ENCODE peak calls at places on chromosomes 7 and 10, in five cellular contexts. One of them, this sample, is unnamed.

GRCh38 chr10:79353000-79353406 is 5.7 kb downstream of the PPIF start:
- DNase-seq in Calu3: no peak
- DNase-seq in CD4-positive, alpha-beta T cell: no peak
- DNase-seq in GM12864: no peak
- DNase-seq in dorsolateral prefrontal cortex: no peak
- DNase-seq in this sample: no peak

GRCh38 chr10:88080213-88080612 is 216.8 kb downstream of the PTEN start:
- DNase-seq in CD4-positive, alpha-beta T cell: no peak
- DNase-seq in dorsolateral prefrontal cortex: no peak
- DNase-seq in GM12864: no peak
- DNase-seq in Calu3: peak; percentile 33
- DNase-seq in this sample: peak; percentile 64

GRCh38 chr7:122198581-122198980 is 54.5 kb upstream of the AASS start:
- DNase-seq in CD4-positive, alpha-beta T cell: no peak
- DNase-seq in dorsolateral prefrontal cortex: no peak
- DNase-seq in GM12864: no peak
- DNase-seq in Calu3: no peak
- DNase-seq in this sample: no peak

GRCh38 chr10:97676770-97677581 is 10.1 kb downstream of the AVPI1 start:
- DNase-seq in dorsolateral prefrontal cortex: no peak
- DNase-seq in GM12864: no peak
- DNase-seq in CD4-positive, alpha-beta T cell: peak; percentile 32
- DNase-seq in Calu3: peak; percentile 49
- DNase-seq in this sample: peak; percentile 28

GRCh38 chr7:1040790-1041189 is 3.6 kb upstream of the GPR146 start:
- DNase-seq in Calu3: no peak
- DNase-seq in CD4-positive, alpha-beta T cell: no peak
- DNase-seq in GM12864: no peak
- DNase-seq in dorsolateral prefrontal cortex: no peak
- DNase-seq in this sample: no peak

GRCh38 chr10:127003032-127003685 is 97.9 kb downstream of the DOCK1 start:
- DNase-seq in Calu3: no peak
- DNase-seq in GM12864: no peak
- DNase-seq in dorsolateral prefrontal cortex: no peak
- DNase-seq in CD4-positive, alpha-beta T cell: no peak
- DNase-seq in this sample: no peak

GRCh38 chr10:14605231-14605925 is 169.3 kb downstream of the FAM107B start:
- DNase-seq in GM12864: peak; percentile 75
- DNase-seq in Calu3: no peak
- DNase-seq in CD4-positive, alpha-beta T cell: no peak
- DNase-seq in dorsolateral prefrontal cortex: no peak
- DNase-seq in this sample: peak; percentile 73

GRCh38 chr10:22702348-22702747 is 12.0 kb downstream of the PIP4K2A start:
- DNase-seq in CD4-positive, alpha-beta T cell: no peak
- DNase-seq in dorsolateral prefrontal cortex: no peak
- DNase-seq in Calu3: no peak
- DNase-seq in GM12864: no peak
- DNase-seq in this sample: no peak

GRCh38 chr7:22356855-22357310 is at the start of gene RAPGEF5:
- DNase-seq in CD4-positive, alpha-beta T cell: no peak
- DNase-seq in GM12864: no peak
- DNase-seq in Calu3: peak; percentile 80
- DNase-seq in dorsolateral prefrontal cortex: no peak
- DNase-seq in this sample: peak; percentile 75

GRCh38 chr7:140683657-140684056 is 10.9 kb downstream of the ADCK2 start:
- DNase-seq in GM12864: no peak
- DNase-seq in dorsolateral prefrontal cortex: no peak
- DNase-seq in CD4-positive, alpha-beta T cell: no peak
- DNase-seq in Calu3: no peak
- DNase-seq in this sample: no peak

GRCh38 chr10:7372504-7372903 is 38.3 kb downstream of the SFMBT2 start:
- DNase-seq in dorsolateral prefrontal cortex: no peak
- DNase-seq in CD4-positive, alpha-beta T cell: no peak
- DNase-seq in GM12864: no peak
- DNase-seq in Calu3: no peak
- DNase-seq in this sample: no peak

GRCh38 chr10:3873728-3874461 is 88.9 kb upstream of the KLF6 start:
- DNase-seq in dorsolateral prefrontal cortex: no peak
- DNase-seq in Calu3: no peak
- DNase-seq in GM12864: peak; percentile 94
- DNase-seq in CD4-positive, alpha-beta T cell: peak; percentile 35
- DNase-seq in this sample: peak; percentile 76

GRCh38 chr7:140723002-140723401 is 26.5 kb downstream of the NDUFB2 start:
- DNase-seq in Calu3: no peak
- DNase-seq in GM12864: no peak
- DNase-seq in dorsolateral prefrontal cortex: no peak
- DNase-seq in CD4-positive, alpha-beta T cell: peak; percentile 57
- DNase-seq in this sample: no peak

GRCh38 chr10:44963772-44964633 is 4.4 kb downstream of the RASSF4 start:
- DNase-seq in dorsolateral prefrontal cortex: peak; percentile 91
- DNase-seq in CD4-positive, alpha-beta T cell: no peak
- DNase-seq in GM12864: no peak
- DNase-seq in Calu3: peak; percentile 57
- DNase-seq in this sample: peak; percentile 66

GRCh38 chr7:75599244-75599771 is 107.2 kb downstream of the SPDYE5 start:
- DNase-seq in CD4-positive, alpha-beta T cell: no peak
- DNase-seq in GM12864: no peak
- DNase-seq in Calu3: no peak
- DNase-seq in dorsolateral prefrontal cortex: peak; percentile 89
- DNase-seq in this sample: no peak

GRCh38 chr10:95447733-95448132 is 113.4 kb downstream of the SORBS1 start:
- DNase-seq in GM12864: no peak
- DNase-seq in dorsolateral prefrontal cortex: no peak
- DNase-seq in CD4-positive, alpha-beta T cell: no peak
- DNase-seq in Calu3: no peak
- DNase-seq in this sample: no peak

GRCh38 chr10:75978213-75978612 is 546.8 kb downstream of the LRMDA start:
- DNase-seq in Calu3: no peak
- DNase-seq in GM12864: no peak
- DNase-seq in dorsolateral prefrontal cortex: no peak
- DNase-seq in CD4-positive, alpha-beta T cell: no peak
- DNase-seq in this sample: no peak

GRCh38 chr10:91598211-91598981 is 34.5 kb downstream of the PPP1R3C start:
- DNase-seq in Calu3: peak; percentile 11
- DNase-seq in GM12864: no peak
- DNase-seq in CD4-positive, alpha-beta T cell: no peak
- DNase-seq in dorsolateral prefrontal cortex: no peak
- DNase-seq in this sample: no peak

GRCh38 chr10:124693396-124693795 is 50.8 kb downstream of the FAM53B start:
- DNase-seq in Calu3: no peak
- DNase-seq in dorsolateral prefrontal cortex: no peak
- DNase-seq in CD4-positive, alpha-beta T cell: no peak
- DNase-seq in GM12864: no peak
- DNase-seq in this sample: no peak

GRCh38 chr7:100148225-100148558 is 526 bp upstream of the LAMTOR4 start:
- DNase-seq in CD4-positive, alpha-beta T cell: no peak
- DNase-seq in Calu3: no peak
- DNase-seq in dorsolateral prefrontal cortex: no peak
- DNase-seq in GM12864: no peak
- DNase-seq in this sample: no peak

GRCh38 chr7:100152404-100152803 is 3.7 kb downstream of the LAMTOR4 start:
- DNase-seq in dorsolateral prefrontal cortex: no peak
- DNase-seq in Calu3: no peak
- DNase-seq in GM12864: no peak
- DNase-seq in CD4-positive, alpha-beta T cell: no peak
- DNase-seq in this sample: no peak

GRCh38 chr7:100152937-100153666 is 4.4 kb downstream of the LAMTOR4 start:
- DNase-seq in GM12864: no peak
- DNase-seq in dorsolateral prefrontal cortex: no peak
- DNase-seq in Calu3: no peak
- DNase-seq in CD4-positive, alpha-beta T cell: no peak
- DNase-seq in this sample: no peak

GRCh38 chr7:100147278-100147677 is 1.4 kb upstream of the LAMTOR4 start:
- DNase-seq in dorsolateral prefrontal cortex: no peak
- DNase-seq in GM12864: no peak
- DNase-seq in Calu3: no peak
- DNase-seq in CD4-positive, alpha-beta T cell: no peak
- DNase-seq in this sample: no peak

DNA sequence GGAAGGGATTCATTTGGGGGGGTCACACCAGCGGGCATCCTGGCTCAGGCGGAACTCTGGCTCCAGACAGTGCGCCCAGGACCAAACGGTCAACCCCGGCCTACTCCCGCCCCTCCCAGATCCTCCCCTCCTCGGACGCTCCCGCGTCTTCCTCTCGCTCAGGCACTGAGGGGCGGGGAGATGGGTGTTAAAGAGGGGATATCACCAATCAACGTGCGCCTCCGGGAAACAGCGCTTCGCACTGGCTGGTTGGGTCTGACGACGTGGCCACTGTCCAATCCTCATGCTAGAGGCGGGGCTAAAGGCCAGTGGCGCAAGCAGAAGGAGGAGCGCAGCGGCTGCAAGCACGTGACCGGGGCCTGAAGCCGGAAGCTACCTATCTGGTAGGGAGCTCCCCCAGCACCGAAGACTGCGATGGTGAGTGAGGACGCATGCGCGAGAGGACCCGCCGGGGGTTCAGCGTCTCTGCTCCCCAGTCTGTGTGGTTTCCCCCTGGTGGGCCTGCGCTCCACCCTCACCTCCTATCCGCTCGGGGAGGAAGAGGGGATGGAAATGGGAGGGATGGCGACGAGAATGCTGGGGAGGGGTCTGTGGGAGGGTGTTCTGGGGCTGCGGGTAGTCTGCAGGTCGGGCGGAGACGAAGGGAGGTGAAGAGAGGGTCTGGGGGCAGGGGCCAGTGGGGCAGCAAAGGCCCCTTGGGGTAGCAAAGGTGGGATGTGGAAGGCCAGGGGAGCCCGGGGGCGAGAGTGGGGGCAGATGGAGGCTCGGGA is at the start of gene LAMTOR4:
- DNase-seq in dorsolateral prefrontal cortex: peak; percentile 99
- DNase-seq in CD4-positive, alpha-beta T cell: peak; percentile 99
- DNase-seq in Calu3: peak; percentile 95
- DNase-seq in GM12864: peak; percentile 99
- DNase-seq in this sample: peak; percentile 98
- TF ChIP-seq CTCF in dorsolateral prefrontal cortex: peak; percentile 28
- TF ChIP-seq CTCF in CD4-positive, alpha-beta T cell: peak; percentile 9
- TF ChIP-seq CTCF in Calu3: no peak
- TF ChIP-seq CTCF in GM12864: peak; percentile 4
- TF ChIP-seq CTCF in this sample: peak; percentile 11

DNA sequence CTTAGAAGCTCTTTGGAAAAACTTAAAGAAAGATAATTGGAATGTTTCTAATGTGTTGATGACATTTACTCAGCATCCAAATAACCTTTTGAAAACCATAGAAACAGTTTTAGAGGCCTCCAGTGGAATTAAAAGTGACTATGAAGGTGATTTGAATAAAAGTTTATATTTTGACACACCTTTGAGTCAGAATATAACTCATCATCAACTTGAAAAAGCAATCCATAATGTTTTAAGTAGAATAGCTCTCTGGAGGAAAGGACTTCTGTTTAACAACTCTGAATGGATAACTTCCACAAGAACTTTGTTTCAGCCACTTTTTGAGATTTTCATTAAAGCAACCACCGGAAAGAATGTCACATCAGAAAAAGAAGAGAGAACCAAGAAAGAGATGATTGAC is 108.2 kb downstream of the ABCA13 start:
- DNase-seq in CD4-positive, alpha-beta T cell: no peak
- DNase-seq in Calu3: no peak
- DNase-seq in dorsolateral prefrontal cortex: no peak
- DNase-seq in GM12864: no peak
- DNase-seq in this sample: no peak
- TF ChIP-seq CTCF in CD4-positive, alpha-beta T cell: no peak
- TF ChIP-seq CTCF in Calu3: no peak
- TF ChIP-seq CTCF in dorsolateral prefrontal cortex: no peak
- TF ChIP-seq CTCF in GM12864: no peak
- TF ChIP-seq CTCF in this sample: no peak

GRCh38 chr10:122237326-122237725 is 33.8 kb upstream of the BTBD16 start:
- DNase-seq in dorsolateral prefrontal cortex: no peak
- DNase-seq in CD4-positive, alpha-beta T cell: no peak
- DNase-seq in GM12864: no peak
- DNase-seq in Calu3: no peak
- DNase-seq in this sample: no peak

GRCh38 chr10:122241836-122242235 is 29.3 kb upstream of the BTBD16 start:
- DNase-seq in Calu3: no peak
- DNase-seq in CD4-positive, alpha-beta T cell: no peak
- DNase-seq in GM12864: no peak
- DNase-seq in dorsolateral prefrontal cortex: no peak
- DNase-seq in this sample: no peak

GRCh38 chr10:122240401-122240800 is 30.7 kb upstream of the BTBD16 start:
- DNase-seq in Calu3: no peak
- DNase-seq in dorsolateral prefrontal cortex: no peak
- DNase-seq in GM12864: no peak
- DNase-seq in CD4-positive, alpha-beta T cell: no peak
- DNase-seq in this sample: no peak

GRCh38 chr10:122242266-122242665 is 28.8 kb upstream of the BTBD16 start:
- DNase-seq in dorsolateral prefrontal cortex: no peak
- DNase-seq in GM12864: no peak
- DNase-seq in Calu3: no peak
- DNase-seq in CD4-positive, alpha-beta T cell: no peak
- DNase-seq in this sample: no peak

GRCh38 chr10:122239578-122240257 is 31.4 kb upstream of the BTBD16 start:
- DNase-seq in dorsolateral prefrontal cortex: no peak
- DNase-seq in GM12864: no peak
- DNase-seq in CD4-positive, alpha-beta T cell: no peak
- DNase-seq in Calu3: no peak
- DNase-seq in this sample: no peak
- TF ChIP-seq CTCF in dorsolateral prefrontal cortex: no peak
- TF ChIP-seq CTCF in GM12864: no peak
- TF ChIP-seq CTCF in CD4-positive, alpha-beta T cell: no peak
- TF ChIP-seq CTCF in Calu3: no peak
- TF ChIP-seq CTCF in this sample: no peak

GRCh38 chr10:99709480-99710229 is 22.3 kb downstream of the COX15 start:
- DNase-seq in dorsolateral prefrontal cortex: no peak
- DNase-seq in CD4-positive, alpha-beta T cell: no peak
- DNase-seq in GM12864: no peak
- DNase-seq in Calu3: no peak
- DNase-seq in this sample: peak; percentile 46
- TF ChIP-seq CTCF in dorsolateral prefrontal cortex: no peak
- TF ChIP-seq CTCF in CD4-positive, alpha-beta T cell: no peak
- TF ChIP-seq CTCF in GM12864: no peak
- TF ChIP-seq CTCF in Calu3: no peak
- TF ChIP-seq CTCF in this sample: no peak

DNA sequence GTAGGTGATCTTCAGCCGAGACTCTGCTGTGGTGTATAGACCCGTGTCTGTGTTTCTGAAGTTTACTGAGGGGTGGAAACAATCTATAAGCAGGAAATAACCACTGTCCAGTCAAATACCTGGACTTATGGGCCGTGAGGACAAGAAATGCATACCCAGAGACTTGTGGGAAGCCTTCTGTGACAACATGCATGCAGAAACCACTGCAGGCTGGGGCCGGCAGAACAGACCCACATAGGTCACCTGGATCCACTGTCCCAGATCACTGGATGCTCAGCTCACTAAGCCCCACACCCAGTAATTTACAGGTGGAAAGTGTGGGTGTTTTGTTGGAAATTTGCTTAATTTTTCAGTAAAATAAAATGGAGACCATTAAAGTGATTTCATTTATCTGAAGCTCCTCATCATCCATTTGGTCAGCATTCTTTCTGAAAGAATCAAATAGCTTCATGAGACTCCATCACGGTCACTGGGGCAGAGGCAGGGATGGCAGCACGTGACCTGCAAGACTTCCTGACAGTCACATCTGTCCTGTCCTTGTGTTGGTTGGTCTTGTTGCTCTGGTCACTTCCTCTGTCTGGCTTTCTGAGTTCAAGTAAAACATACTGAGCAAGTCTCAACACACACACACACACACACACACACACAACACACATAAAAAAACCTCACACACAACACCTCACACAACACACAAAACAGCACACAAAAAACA is 108.3 kb downstream of the TNS3 start:
- DNase-seq in Calu3: no peak
- DNase-seq in dorsolateral prefrontal cortex: no peak
- DNase-seq in CD4-positive, alpha-beta T cell: no peak
- DNase-seq in GM12864: no peak
- DNase-seq in this sample: no peak
- TF ChIP-seq CTCF in Calu3: no peak
- TF ChIP-seq CTCF in dorsolateral prefrontal cortex: no peak
- TF ChIP-seq CTCF in CD4-positive, alpha-beta T cell: no peak
- TF ChIP-seq CTCF in GM12864: no peak
- TF ChIP-seq CTCF in this sample: no peak